ENCODE peak calls at places on chromosomes 6 and 20, in six cellular contexts. B is IMR-90, Z is trophoblast cell, A is neuronal stem cell, E is H9, X is H1. V is an unnamed sample.

GRCh38 chr20:16612708-16613107 is 39.5 kb upstream of the KIF16B start:
- DNase-seq in B (no peak), Z (no peak), A (no peak), E (no peak), X (no peak), V (no peak)

GRCh38 chr6:133456439-133456838 is 215.3 kb downstream of the EYA4 start:
- DNase-seq in B (no peak), Z (no peak), A (no peak), E (no peak), X (no peak), V (no peak)

GRCh38 chr6:109978174-109979032 is at the start of gene GPR6:
- DNase-seq in B (peak), Z (peak), A (peak), E (peak), X (peak), V (peak)

GRCh38 chr6:138038148-138038870 is 68.9 kb downstream of the PERP start:
- DNase-seq in B (no peak), Z (no peak), A (no peak), E (no peak), X (no peak), V (no peak)

GRCh38 chr6:42370323-42370985 is 81.3 kb downstream of the TRERF1 start:
- DNase-seq in B (no peak), Z (no peak), A (no peak), E (no peak), X (no peak), V (no peak)

GRCh38 chr6:29631209-29631810 is 1.7 kb downstream of the GABBR1 start:
- DNase-seq in B (peak), Z (no peak), A (no peak), E (peak), X (peak), V (peak)

GRCh38 chr6:42388046-42388445 is 63.7 kb downstream of the TRERF1 start:
- DNase-seq in B (no peak), Z (no peak), A (no peak), E (no peak), X (no peak), V (no peak)

GRCh38 chr20:41213150-41213820 is 75.9 kb downstream of the PLCG1 start:
- DNase-seq in B (peak), Z (no peak), A (no peak), E (no peak), X (no peak), V (peak)

GRCh38 chr6:35919827-35920751 is 809 bp downstream of the SRPK1 start:
- DNase-seq in B (peak), Z (peak), A (peak), E (peak), X (peak), V (peak)

GRCh38 chr20:14478126-14478525 is 140.7 kb upstream of the FLRT3 start:
- DNase-seq in B (no peak), Z (no peak), A (no peak), E (no peak), X (no peak), V (no peak)

GRCh38 chr6:23349521-23350147 is 776.4 kb upstream of the NRSN1 start:
- DNase-seq in B (peak), Z (no peak), A (no peak), E (no peak), X (no peak), V (peak)

GRCh38 chr6:16700202-16700997 is 60.9 kb downstream of the ATXN1 start:
- DNase-seq in B (no peak), Z (no peak), A (no peak), E (no peak), X (no peak), V (no peak)

GRCh38 chr6:142518126-142518525 is 216.3 kb downstream of the ADGRG6 start:
- DNase-seq in B (no peak), Z (peak), A (no peak), E (no peak), X (no peak), V (no peak)

GRCh38 chr6:107405002-107405401 is 54.4 kb downstream of the PDSS2 start:
- DNase-seq in B (no peak), Z (no peak), A (no peak), E (no peak), X (no peak), V (no peak)

GRCh38 chr20:41862476-41862875 is 244.3 kb upstream of the CHD6 start:
- DNase-seq in B (no peak), Z (no peak), A (no peak), E (no peak), X (no peak), V (no peak)

GRCh38 chr6:34237722-34238506 is 1.2 kb downstream of the HMGA1 start:
- DNase-seq in B (peak), Z (peak), A (no peak), E (peak), X (peak), V (peak)
- H3K23ac ChIP-seq in B (peak), Z (no peak), A (peak), E (no peak), X (no peak), V (peak)

DNA sequence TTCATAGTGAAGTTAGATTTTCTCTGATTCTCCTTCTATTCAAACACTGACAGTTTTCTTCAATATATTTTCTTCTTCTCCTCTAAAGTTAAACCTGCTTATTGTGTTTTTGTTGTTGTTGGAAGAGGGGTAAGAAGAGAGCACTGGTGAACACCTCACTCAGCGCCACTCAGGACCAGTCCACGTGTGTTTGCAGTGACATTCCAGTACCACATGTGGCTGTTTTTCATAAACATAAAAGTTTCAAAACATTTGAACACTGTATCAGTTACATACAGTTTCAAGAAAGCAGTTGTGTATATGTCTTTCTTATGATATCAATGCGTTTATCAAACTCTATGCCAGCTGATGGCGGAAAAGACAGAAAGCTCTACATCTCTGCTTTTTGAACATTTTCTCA is 86.7 kb downstream of the HMGCLL1 start:
- DNase-seq in B (no peak), Z (no peak), A (no peak), E (no peak), X (no peak), V (no peak)
- H3K14ac ChIP-seq in B (no peak), Z (no peak), A (no peak), E (no peak), X (no peak), V (no peak)

DNA sequence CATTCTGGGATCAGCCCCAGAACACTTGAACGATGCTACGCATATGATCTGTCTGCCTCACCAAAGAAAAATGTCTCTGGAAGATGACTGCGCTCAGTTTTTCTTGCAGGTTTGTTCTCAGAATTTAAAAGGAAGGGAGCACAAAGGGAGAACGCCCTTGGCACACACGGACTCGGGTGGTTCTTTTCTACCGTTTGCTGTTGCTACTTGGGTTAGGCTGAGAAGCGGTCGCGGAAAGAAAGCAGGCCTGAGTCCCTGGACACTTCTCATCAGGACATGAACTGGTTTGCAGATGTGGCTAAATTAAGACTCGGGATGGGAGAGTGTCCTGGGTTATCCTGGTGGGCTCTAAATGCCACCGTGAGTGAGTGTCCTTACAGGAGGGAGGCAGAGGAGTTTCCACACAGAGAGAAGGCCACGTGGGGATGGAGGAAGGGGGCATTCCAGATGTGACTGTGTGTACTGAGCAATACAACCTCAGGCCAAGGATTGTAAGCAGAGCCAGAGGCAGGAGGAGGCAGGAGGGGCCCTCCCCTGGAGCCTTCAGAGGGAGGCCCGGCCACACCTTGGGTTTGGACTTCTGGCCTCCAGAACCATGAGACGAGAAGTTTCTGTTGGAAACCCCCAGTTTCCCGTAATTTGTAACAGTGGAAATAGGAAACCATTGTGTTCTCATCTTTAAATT is 9.5 kb upstream of the KIF25 start:
- DNase-seq in B (no peak), Z (no peak), A (no peak), E (no peak), X (peak), V (no peak)
- H3K23ac ChIP-seq in B (no peak), Z (no peak), A (no peak), E (no peak), X (no peak), V (no peak)

DNA sequence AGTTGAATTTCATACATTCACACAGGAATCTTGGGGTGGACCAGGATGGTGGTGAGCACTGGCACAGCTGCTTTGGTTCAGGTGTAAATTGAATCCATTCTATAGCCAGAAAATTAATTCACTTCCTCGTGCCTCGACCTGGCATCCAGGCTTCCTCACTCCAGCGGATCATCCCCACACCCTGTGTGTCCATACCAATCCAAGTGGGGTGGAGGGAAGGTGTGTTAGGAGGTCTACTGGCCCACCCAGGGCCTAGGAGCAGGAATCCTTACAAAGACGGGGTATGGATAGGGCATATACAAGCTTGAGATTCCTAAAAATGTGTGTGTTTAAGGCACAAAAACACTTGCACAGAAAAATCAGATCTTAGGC is 81.8 kb upstream of the SLC24A3 start:
- DNase-seq in B (no peak), Z (no peak), A (no peak), E (no peak), X (no peak), V (no peak)
- H3K14ac ChIP-seq in B (no peak), Z (no peak), A (no peak), E (no peak), X (no peak), V (no peak)

GRCh38 chr6:6723792-6724318 is 135.3 kb downstream of the LY86 start:
- DNase-seq in B (no peak), Z (no peak), A (no peak), E (no peak), X (no peak), V (no peak)
- H3K23ac ChIP-seq in B (no peak), Z (no peak), A (no peak), E (no peak), X (no peak), V (no peak)

GRCh38 chr6:140590641-140591040 is 1216.2 kb upstream of the CITED2 start:
- DNase-seq in B (peak), Z (no peak), A (no peak), E (no peak), X (no peak), V (no peak)
- H3K14ac ChIP-seq in B (no peak), Z (no peak), A (no peak), E (no peak), X (no peak), V (no peak)

GRCh38 chr20:62014889-62015375 is 50.7 kb downstream of the TAF4 start:
- DNase-seq in B (no peak), Z (no peak), A (no peak), E (no peak), X (no peak), V (no peak)
- H3K23ac ChIP-seq in B (no peak), Z (no peak), A (peak), E (no peak), X (no peak), V (no peak)